ENCODE peak calls at places on chromosomes 6 and 20, in five cellular contexts. One of them, this sample, is unnamed.

GRCh38 chr6:41200901-41201783 is at the start of gene TREML2:
- DNase-seq in globus pallidus: no peak
- DNase-seq in HT1080: no peak
- DNase-seq in NCI-H774: no peak
- DNase-seq in LNCaP clone FGC: no peak
- DNase-seq in this sample: peak

GRCh38 chr6:97925504-97925903 is 642.5 kb upstream of the MMS22L start:
- DNase-seq in globus pallidus: no peak
- DNase-seq in HT1080: no peak
- DNase-seq in NCI-H774: no peak
- DNase-seq in LNCaP clone FGC: no peak
- DNase-seq in this sample: no peak

GRCh38 chr6:18359237-18359885 is 27.8 kb upstream of the RNF144B start:
- DNase-seq in globus pallidus: peak
- DNase-seq in HT1080: no peak
- DNase-seq in NCI-H774: no peak
- DNase-seq in LNCaP clone FGC: no peak
- DNase-seq in this sample: peak

GRCh38 chr20:37355252-37356180 is 9.6 kb downstream of the SRC start:
- DNase-seq in globus pallidus: no peak
- DNase-seq in HT1080: no peak
- DNase-seq in NCI-H774: no peak
- DNase-seq in LNCaP clone FGC: no peak
- DNase-seq in this sample: no peak

GRCh38 chr20:34896086-34896551 is 19.7 kb downstream of the ACSS2 start:
- DNase-seq in globus pallidus: no peak
- DNase-seq in HT1080: no peak
- DNase-seq in NCI-H774: no peak
- DNase-seq in LNCaP clone FGC: no peak
- DNase-seq in this sample: no peak

GRCh38 chr6:99521557-99522286 is 6.5 kb upstream of the USP45 start:
- DNase-seq in globus pallidus: peak
- DNase-seq in HT1080: peak
- DNase-seq in NCI-H774: no peak
- DNase-seq in LNCaP clone FGC: no peak
- DNase-seq in this sample: no peak

GRCh38 chr6:10999994-11000393 is 44.1 kb downstream of the ELOVL2 start:
- DNase-seq in globus pallidus: peak
- DNase-seq in HT1080: no peak
- DNase-seq in NCI-H774: no peak
- DNase-seq in LNCaP clone FGC: no peak
- DNase-seq in this sample: no peak

GRCh38 chr6:157556671-157557430 is 175.9 kb downstream of the ZDHHC14 start:
- DNase-seq in globus pallidus: no peak
- DNase-seq in HT1080: no peak
- DNase-seq in NCI-H774: peak
- DNase-seq in LNCaP clone FGC: peak
- DNase-seq in this sample: peak

GRCh38 chr20:63738687-63739128 is 868 bp upstream of the SLC2A4RG start:
- DNase-seq in globus pallidus: peak
- DNase-seq in HT1080: no peak
- DNase-seq in NCI-H774: no peak
- DNase-seq in LNCaP clone FGC: no peak
- DNase-seq in this sample: peak

GRCh38 chr6:18022398-18023231 is 35.2 kb upstream of the KIF13A start:
- DNase-seq in globus pallidus: no peak
- DNase-seq in HT1080: peak
- DNase-seq in NCI-H774: no peak
- DNase-seq in LNCaP clone FGC: no peak
- DNase-seq in this sample: no peak

GRCh38 chr20:62714799-62715198 is 6.2 kb downstream of the NTSR1 start:
- DNase-seq in globus pallidus: no peak
- DNase-seq in HT1080: no peak
- DNase-seq in NCI-H774: no peak
- DNase-seq in LNCaP clone FGC: no peak
- DNase-seq in this sample: no peak

GRCh38 chr6:45513331-45513730 is 135.6 kb upstream of the SUPT3H start:
- DNase-seq in globus pallidus: no peak
- DNase-seq in HT1080: no peak
- DNase-seq in NCI-H774: peak
- DNase-seq in LNCaP clone FGC: no peak
- DNase-seq in this sample: no peak

GRCh38 chr6:30067460-30068139 is 602 bp downstream of the PPP1R11 start:
- DNase-seq in globus pallidus: no peak
- DNase-seq in HT1080: no peak
- DNase-seq in NCI-H774: no peak
- DNase-seq in LNCaP clone FGC: no peak
- DNase-seq in this sample: no peak

GRCh38 chr6:14875678-14876063 is 370.2 kb upstream of the JARID2 start:
- DNase-seq in globus pallidus: no peak
- DNase-seq in HT1080: no peak
- DNase-seq in NCI-H774: no peak
- DNase-seq in LNCaP clone FGC: no peak
- DNase-seq in this sample: no peak

GRCh38 chr6:134299236-134299635 is 18.7 kb downstream of the SGK1 start:
- DNase-seq in globus pallidus: no peak
- DNase-seq in HT1080: no peak
- DNase-seq in NCI-H774: no peak
- DNase-seq in LNCaP clone FGC: no peak
- DNase-seq in this sample: no peak

This sample was measured in OCI-LY7.